ENCODE peak calls at places on chromosomes 7 and 10, in ten cellular contexts. One of them, this sample, is unnamed.

GRCh38 chr10:97708976-97709745 is 4.4 kb upstream of the MARVELD1 start:
- DNase-seq in AG04449: peak; percentile 73
- DNase-seq in RWPE2: no peak
- DNase-seq in astrocyte of the spinal cord: peak; percentile 80
- DNase-seq in CD8-positive, alpha-beta T cell: peak; percentile 42
- DNase-seq in kidney epithelial cell: no peak
- DNase-seq in brain microvascular endothelial cell: peak; percentile 83
- DNase-seq in fibroblast of pulmonary artery: peak; percentile 87
- DNase-seq in uterus: peak; percentile 90
- DNase-seq in suprapubic skin: no peak
- DNase-seq in this sample: peak; percentile 67

GRCh38 chr10:123997486-123998196 is 95.8 kb downstream of the CHST15 start:
- DNase-seq in suprapubic skin: peak; percentile 77
- DNase-seq in AG04449: peak; percentile 99
- DNase-seq in brain microvascular endothelial cell: peak; percentile 97
- DNase-seq in kidney epithelial cell: peak; percentile 97
- DNase-seq in RWPE2: peak; percentile 80
- DNase-seq in CD8-positive, alpha-beta T cell: peak; percentile 8
- DNase-seq in astrocyte of the spinal cord: peak; percentile 98
- DNase-seq in uterus: no peak
- DNase-seq in fibroblast of pulmonary artery: peak; percentile 83
- DNase-seq in this sample: peak; percentile 99

GRCh38 chr10:48290286-48290685 is 15.8 kb upstream of the FRMPD2 start:
- DNase-seq in fibroblast of pulmonary artery: no peak
- DNase-seq in brain microvascular endothelial cell: no peak
- DNase-seq in uterus: no peak
- DNase-seq in CD8-positive, alpha-beta T cell: no peak
- DNase-seq in RWPE2: no peak
- DNase-seq in AG04449: no peak
- DNase-seq in astrocyte of the spinal cord: no peak
- DNase-seq in suprapubic skin: no peak
- DNase-seq in kidney epithelial cell: no peak
- DNase-seq in this sample: no peak

GRCh38 chr7:128914566-128915151 is 4.2 kb upstream of the KCP start:
- DNase-seq in fibroblast of pulmonary artery: no peak
- DNase-seq in RWPE2: peak; percentile 56
- DNase-seq in uterus: no peak
- DNase-seq in kidney epithelial cell: no peak
- DNase-seq in astrocyte of the spinal cord: no peak
- DNase-seq in AG04449: no peak
- DNase-seq in CD8-positive, alpha-beta T cell: no peak
- DNase-seq in brain microvascular endothelial cell: no peak
- DNase-seq in suprapubic skin: no peak
- DNase-seq in this sample: no peak

GRCh38 chr10:87545783-87546182 is 41.1 kb downstream of the MINPP1 start:
- DNase-seq in fibroblast of pulmonary artery: no peak
- DNase-seq in kidney epithelial cell: no peak
- DNase-seq in astrocyte of the spinal cord: no peak
- DNase-seq in CD8-positive, alpha-beta T cell: no peak
- DNase-seq in suprapubic skin: no peak
- DNase-seq in AG04449: no peak
- DNase-seq in uterus: no peak
- DNase-seq in brain microvascular endothelial cell: no peak
- DNase-seq in RWPE2: no peak
- DNase-seq in this sample: no peak

GRCh38 chr10:113856563-113856962 is 2.1 kb downstream of the NHLRC2 start:
- DNase-seq in AG04449: no peak
- DNase-seq in brain microvascular endothelial cell: no peak
- DNase-seq in uterus: no peak
- DNase-seq in kidney epithelial cell: no peak
- DNase-seq in RWPE2: no peak
- DNase-seq in fibroblast of pulmonary artery: peak; percentile 11
- DNase-seq in astrocyte of the spinal cord: peak; percentile 8
- DNase-seq in suprapubic skin: no peak
- DNase-seq in CD8-positive, alpha-beta T cell: no peak
- DNase-seq in this sample: no peak

GRCh38 chr7:79453558-79454324 is at the start of gene MAGI2:
- DNase-seq in CD8-positive, alpha-beta T cell: peak; percentile 13
- DNase-seq in RWPE2: peak; percentile 41
- DNase-seq in kidney epithelial cell: no peak
- DNase-seq in brain microvascular endothelial cell: peak; percentile 84
- DNase-seq in suprapubic skin: peak; percentile 91
- DNase-seq in AG04449: no peak
- DNase-seq in astrocyte of the spinal cord: peak; percentile 83
- DNase-seq in fibroblast of pulmonary artery: peak; percentile 90
- DNase-seq in uterus: peak; percentile 84
- DNase-seq in this sample: peak; percentile 80

GRCh38 chr10:29524294-29524693 is 110.5 kb downstream of the SVIL start:
- DNase-seq in astrocyte of the spinal cord: no peak
- DNase-seq in RWPE2: no peak
- DNase-seq in CD8-positive, alpha-beta T cell: no peak
- DNase-seq in uterus: no peak
- DNase-seq in suprapubic skin: no peak
- DNase-seq in fibroblast of pulmonary artery: no peak
- DNase-seq in brain microvascular endothelial cell: no peak
- DNase-seq in kidney epithelial cell: no peak
- DNase-seq in AG04449: no peak
- DNase-seq in this sample: no peak

GRCh38 chr7:46301677-46302076 is 380.6 kb upstream of the IGFBP3 start:
- DNase-seq in uterus: no peak
- DNase-seq in suprapubic skin: no peak
- DNase-seq in brain microvascular endothelial cell: peak; percentile 37
- DNase-seq in fibroblast of pulmonary artery: no peak
- DNase-seq in astrocyte of the spinal cord: peak; percentile 51
- DNase-seq in RWPE2: no peak
- DNase-seq in AG04449: no peak
- DNase-seq in CD8-positive, alpha-beta T cell: no peak
- DNase-seq in kidney epithelial cell: no peak
- DNase-seq in this sample: no peak

GRCh38 chr7:101565601-101566209 is 63.4 kb downstream of the MYL10 start:
- DNase-seq in suprapubic skin: peak; percentile 73
- DNase-seq in AG04449: no peak
- DNase-seq in kidney epithelial cell: no peak
- DNase-seq in RWPE2: peak; percentile 40
- DNase-seq in CD8-positive, alpha-beta T cell: no peak
- DNase-seq in brain microvascular endothelial cell: no peak
- DNase-seq in fibroblast of pulmonary artery: no peak
- DNase-seq in astrocyte of the spinal cord: no peak
- DNase-seq in uterus: peak; percentile 5
- DNase-seq in this sample: no peak

GRCh38 chr10:3511483-3511882 is 273.5 kb downstream of the KLF6 start:
- DNase-seq in fibroblast of pulmonary artery: no peak
- DNase-seq in astrocyte of the spinal cord: no peak
- DNase-seq in AG04449: no peak
- DNase-seq in kidney epithelial cell: no peak
- DNase-seq in RWPE2: no peak
- DNase-seq in CD8-positive, alpha-beta T cell: no peak
- DNase-seq in brain microvascular endothelial cell: no peak
- DNase-seq in suprapubic skin: no peak
- DNase-seq in uterus: no peak
- DNase-seq in this sample: no peak

GRCh38 chr10:3509355-3509754 is 275.7 kb downstream of the KLF6 start:
- DNase-seq in brain microvascular endothelial cell: no peak
- DNase-seq in astrocyte of the spinal cord: no peak
- DNase-seq in fibroblast of pulmonary artery: no peak
- DNase-seq in kidney epithelial cell: no peak
- DNase-seq in CD8-positive, alpha-beta T cell: no peak
- DNase-seq in suprapubic skin: no peak
- DNase-seq in RWPE2: no peak
- DNase-seq in uterus: no peak
- DNase-seq in AG04449: no peak
- DNase-seq in this sample: no peak

GRCh38 chr10:3510741-3511140 is 274.3 kb downstream of the KLF6 start:
- DNase-seq in kidney epithelial cell: no peak
- DNase-seq in fibroblast of pulmonary artery: no peak
- DNase-seq in brain microvascular endothelial cell: no peak
- DNase-seq in suprapubic skin: no peak
- DNase-seq in uterus: no peak
- DNase-seq in AG04449: no peak
- DNase-seq in RWPE2: no peak
- DNase-seq in astrocyte of the spinal cord: no peak
- DNase-seq in CD8-positive, alpha-beta T cell: no peak
- DNase-seq in this sample: no peak

GRCh38 chr10:3514691-3515090 is 270.3 kb downstream of the KLF6 start:
- DNase-seq in fibroblast of pulmonary artery: no peak
- DNase-seq in RWPE2: no peak
- DNase-seq in kidney epithelial cell: no peak
- DNase-seq in brain microvascular endothelial cell: no peak
- DNase-seq in uterus: no peak
- DNase-seq in suprapubic skin: no peak
- DNase-seq in astrocyte of the spinal cord: no peak
- DNase-seq in CD8-positive, alpha-beta T cell: no peak
- DNase-seq in AG04449: no peak
- DNase-seq in this sample: no peak

GRCh38 chr10:3512263-3512662 is 272.7 kb downstream of the KLF6 start:
- DNase-seq in kidney epithelial cell: no peak
- DNase-seq in fibroblast of pulmonary artery: no peak
- DNase-seq in suprapubic skin: no peak
- DNase-seq in AG04449: no peak
- DNase-seq in astrocyte of the spinal cord: no peak
- DNase-seq in RWPE2: no peak
- DNase-seq in uterus: no peak
- DNase-seq in CD8-positive, alpha-beta T cell: no peak
- DNase-seq in brain microvascular endothelial cell: no peak
- DNase-seq in this sample: no peak
- TF ChIP-seq CTCF in kidney epithelial cell: peak; percentile 9
- TF ChIP-seq CTCF in fibroblast of pulmonary artery: no peak
- TF ChIP-seq CTCF in suprapubic skin: no peak
- TF ChIP-seq CTCF in AG04449: no peak
- TF ChIP-seq CTCF in astrocyte of the spinal cord: no peak
- TF ChIP-seq CTCF in RWPE2: no peak
- TF ChIP-seq CTCF in uterus: no peak
- TF ChIP-seq CTCF in CD8-positive, alpha-beta T cell: no peak
- TF ChIP-seq CTCF in brain microvascular endothelial cell: peak; percentile 32
- TF ChIP-seq CTCF in this sample: no peak

GRCh38 chr7:102934670-102935069 is 21.9 kb downstream of the LRRC17 start:
- DNase-seq in fibroblast of pulmonary artery: peak; percentile 66
- DNase-seq in AG04449: no peak
- DNase-seq in brain microvascular endothelial cell: no peak
- DNase-seq in kidney epithelial cell: no peak
- DNase-seq in suprapubic skin: no peak
- DNase-seq in uterus: no peak
- DNase-seq in astrocyte of the spinal cord: no peak
- DNase-seq in RWPE2: no peak
- DNase-seq in CD8-positive, alpha-beta T cell: no peak
- DNase-seq in this sample: no peak

GRCh38 chr7:102934267-102934666 is 21.5 kb downstream of the LRRC17 start:
- DNase-seq in AG04449: no peak
- DNase-seq in CD8-positive, alpha-beta T cell: no peak
- DNase-seq in astrocyte of the spinal cord: no peak
- DNase-seq in brain microvascular endothelial cell: no peak
- DNase-seq in uterus: no peak
- DNase-seq in kidney epithelial cell: no peak
- DNase-seq in RWPE2: no peak
- DNase-seq in suprapubic skin: no peak
- DNase-seq in fibroblast of pulmonary artery: peak; percentile 72
- DNase-seq in this sample: no peak

GRCh38 chr7:102933763-102934162 is 21.0 kb downstream of the LRRC17 start:
- DNase-seq in astrocyte of the spinal cord: peak; percentile 97
- DNase-seq in brain microvascular endothelial cell: peak; percentile 87
- DNase-seq in suprapubic skin: peak; percentile 89
- DNase-seq in RWPE2: peak; percentile 75
- DNase-seq in CD8-positive, alpha-beta T cell: no peak
- DNase-seq in kidney epithelial cell: no peak
- DNase-seq in AG04449: peak; percentile 80
- DNase-seq in uterus: peak; percentile 82
- DNase-seq in fibroblast of pulmonary artery: peak; percentile 99
- DNase-seq in this sample: peak; percentile 95

GRCh38 chr7:102938679-102939078 is 25.9 kb downstream of the LRRC17 start:
- DNase-seq in brain microvascular endothelial cell: no peak
- DNase-seq in uterus: no peak
- DNase-seq in fibroblast of pulmonary artery: no peak
- DNase-seq in kidney epithelial cell: no peak
- DNase-seq in CD8-positive, alpha-beta T cell: no peak
- DNase-seq in RWPE2: no peak
- DNase-seq in suprapubic skin: no peak
- DNase-seq in astrocyte of the spinal cord: no peak
- DNase-seq in AG04449: no peak
- DNase-seq in this sample: no peak

DNA sequence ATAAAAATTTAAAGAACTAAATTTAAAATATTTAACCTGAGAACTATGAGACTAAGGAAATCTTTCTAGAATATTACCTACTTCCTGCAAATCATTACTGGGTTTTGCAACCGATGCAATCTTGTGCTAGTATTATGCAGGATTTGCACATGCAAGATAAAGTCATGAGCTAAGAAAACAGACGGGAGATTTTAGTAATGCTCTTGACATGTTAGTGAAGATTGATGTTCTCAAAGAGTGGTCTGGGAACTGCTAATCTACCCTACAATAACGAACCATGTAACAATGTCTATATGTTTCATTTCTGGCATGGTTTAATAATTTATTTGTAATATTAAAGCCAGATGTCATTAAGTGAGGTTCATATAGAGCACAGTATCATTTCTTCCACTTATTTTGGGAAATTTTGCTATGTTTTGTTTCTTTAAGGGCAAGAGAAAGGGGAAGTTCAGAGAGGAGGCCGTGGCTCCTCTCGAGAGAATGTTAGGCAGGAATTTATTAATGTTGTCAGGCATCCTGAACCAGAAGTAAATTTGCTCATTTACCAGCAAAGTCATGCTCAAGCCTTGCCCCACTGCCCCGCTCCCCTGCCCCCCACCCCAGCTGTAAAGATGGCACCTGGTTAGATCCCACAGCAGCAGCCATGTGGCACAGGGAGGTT is 22.8 kb downstream of the LRRC17 start:
- DNase-seq in brain microvascular endothelial cell: no peak
- DNase-seq in RWPE2: no peak
- DNase-seq in astrocyte of the spinal cord: no peak
- DNase-seq in kidney epithelial cell: no peak
- DNase-seq in uterus: no peak
- DNase-seq in AG04449: no peak
- DNase-seq in suprapubic skin: no peak
- DNase-seq in CD8-positive, alpha-beta T cell: no peak
- DNase-seq in fibroblast of pulmonary artery: peak; percentile 83
- DNase-seq in this sample: no peak
- H3K4me3 ChIP-seq in brain microvascular endothelial cell: no peak overlapping the region
- H3K4me3 ChIP-seq in RWPE2: no peak overlapping the region
- H3K4me3 ChIP-seq in astrocyte of the spinal cord: no peak overlapping the region
- H3K4me3 ChIP-seq in kidney epithelial cell: no peak overlapping the region
- H3K4me3 ChIP-seq in uterus: peak overlapping the region; percentile 1
- H3K4me3 ChIP-seq in AG04449: no peak overlapping the region
- H3K4me3 ChIP-seq in suprapubic skin: no peak overlapping the region
- H3K4me3 ChIP-seq in CD8-positive, alpha-beta T cell: no peak overlapping the region
- H3K4me3 ChIP-seq in fibroblast of pulmonary artery: peak overlapping the region; percentile 21
- H3K4me3 ChIP-seq in this sample: no peak overlapping the region

GRCh38 chr10:34723746-34724145 is 91.3 kb downstream of the PARD3 start:
- DNase-seq in kidney epithelial cell: no peak
- DNase-seq in AG04449: no peak
- DNase-seq in uterus: peak; percentile 47
- DNase-seq in suprapubic skin: no peak
- DNase-seq in CD8-positive, alpha-beta T cell: no peak
- DNase-seq in fibroblast of pulmonary artery: peak; percentile 82
- DNase-seq in RWPE2: no peak
- DNase-seq in astrocyte of the spinal cord: peak; percentile 78
- DNase-seq in brain microvascular endothelial cell: peak; percentile 73
- DNase-seq in this sample: peak; percentile 48
- TF ChIP-seq CTCF in kidney epithelial cell: peak; percentile 54
- TF ChIP-seq CTCF in AG04449: peak; percentile 44
- TF ChIP-seq CTCF in uterus: peak; percentile 57
- TF ChIP-seq CTCF in suprapubic skin: peak; percentile 40
- TF ChIP-seq CTCF in CD8-positive, alpha-beta T cell: no peak
- TF ChIP-seq CTCF in fibroblast of pulmonary artery: peak; percentile 66
- TF ChIP-seq CTCF in RWPE2: peak; percentile 78
- TF ChIP-seq CTCF in astrocyte of the spinal cord: peak; percentile 62
- TF ChIP-seq CTCF in brain microvascular endothelial cell: peak; percentile 72
- TF ChIP-seq CTCF in this sample: peak; percentile 68

GRCh38 chr10:32419615-32420014 is 26.3 kb upstream of the CCDC7 start:
- DNase-seq in fibroblast of pulmonary artery: no peak
- DNase-seq in kidney epithelial cell: no peak
- DNase-seq in RWPE2: no peak
- DNase-seq in suprapubic skin: no peak
- DNase-seq in astrocyte of the spinal cord: no peak
- DNase-seq in brain microvascular endothelial cell: no peak
- DNase-seq in uterus: no peak
- DNase-seq in AG04449: no peak
- DNase-seq in CD8-positive, alpha-beta T cell: no peak
- DNase-seq in this sample: no peak
- H3K4me3 ChIP-seq in fibroblast of pulmonary artery: no peak overlapping the region
- H3K4me3 ChIP-seq in kidney epithelial cell: no peak overlapping the region
- H3K4me3 ChIP-seq in RWPE2: no peak overlapping the region
- H3K4me3 ChIP-seq in suprapubic skin: no peak overlapping the region
- H3K4me3 ChIP-seq in astrocyte of the spinal cord: no peak overlapping the region
- H3K4me3 ChIP-seq in brain microvascular endothelial cell: no peak overlapping the region
- H3K4me3 ChIP-seq in uterus: no peak overlapping the region
- H3K4me3 ChIP-seq in AG04449: no peak overlapping the region
- H3K4me3 ChIP-seq in CD8-positive, alpha-beta T cell: no peak overlapping the region
- H3K4me3 ChIP-seq in this sample: no peak overlapping the region

This sample was measured in AG09309.